ENCODE peak calls at places on chromosome 11, in seven cellular contexts. O is ovary, G is A549, P is sigmoid colon, M is transverse colon, C is SK-N-SH, L is H1. Y is an unnamed sample.

GRCh38 chr11:93689166-93689734 is 27.8 kb downstream of the CEP295 start:
- DNase-seq in O (no peak), G (no peak), P (no peak), M (no peak), C (no peak), L (no peak), Y (no peak)

GRCh38 chr11:9850224-9850895 is 186.5 kb downstream of the SWAP70 start:
- DNase-seq in O (no peak), G (no peak), P (no peak), M (no peak), C (no peak), L (no peak), Y (no peak)

GRCh38 chr11:77148963-77149715 is 21.1 kb downstream of the MYO7A start:
- DNase-seq in O (no peak), G (no peak), P (no peak), M (no peak), C (no peak), L (no peak), Y (no peak)

GRCh38 chr11:19792510-19792909 is 79.9 kb downstream of the NAV2 start:
- DNase-seq in O (no peak), G (no peak), P (no peak), M (no peak), C (peak), L (no peak), Y (no peak)

GRCh38 chr11:130585545-130585944 is 137.1 kb downstream of the ADAMTS15 start:
- DNase-seq in O (no peak), G (no peak), P (no peak), M (no peak), C (no peak), L (no peak), Y (no peak)

GRCh38 chr11:2891901-2892214 is 6.3 kb upstream of the CDKN1C start:
- DNase-seq in O (peak), G (no peak), P (no peak), M (no peak), C (no peak), L (no peak), Y (no peak)

GRCh38 chr11:47480762-47481161 is 31.8 kb upstream of the RAPSN start:
- DNase-seq in O (no peak), G (no peak), P (no peak), M (no peak), C (no peak), L (no peak), Y (no peak)

GRCh38 chr11:95341246-95341645 is 110.2 kb upstream of the SESN3 start:
- DNase-seq in O (peak), G (no peak), P (no peak), M (no peak), C (no peak), L (no peak), Y (no peak)

GRCh38 chr11:64409707-64410395 is 50.9 kb downstream of the RPS6KA4 start:
- DNase-seq in O (no peak), G (no peak), P (peak), M (peak), C (no peak), L (no peak), Y (no peak)

GRCh38 chr11:75896843-75897419 is 81.9 kb downstream of the UVRAG start:
- DNase-seq in O (no peak), G (peak), P (no peak), M (no peak), C (peak), L (no peak), Y (no peak)

GRCh38 chr11:117941163-117941707 is 12.0 kb upstream of the TMPRSS13 start:
- DNase-seq in O (no peak), G (no peak), P (no peak), M (no peak), C (no peak), L (no peak), Y (no peak)

GRCh38 chr11:10594407-10594806 is 25.9 kb upstream of the LYVE1 start:
- DNase-seq in O (no peak), G (no peak), P (no peak), M (no peak), C (no peak), L (no peak), Y (no peak)

GRCh38 chr11:107043242-107043991 is 25.1 kb upstream of the GUCY1A2 start:
- DNase-seq in O (no peak), G (no peak), P (no peak), M (no peak), C (no peak), L (no peak), Y (no peak)

GRCh38 chr11:126485021-126485781 is 129.7 kb downstream of the ST3GAL4 start:
- DNase-seq in O (no peak), G (no peak), P (peak), M (no peak), C (no peak), L (no peak), Y (no peak)

GRCh38 chr11:75577198-75577597 is 15.1 kb downstream of the SERPINH1 start:
- DNase-seq in O (peak), G (peak), P (no peak), M (peak), C (peak), L (no peak), Y (peak)

GRCh38 chr11:122159173-122159701 is 43.2 kb upstream of the BLID start:
- DNase-seq in O (peak), G (no peak), P (peak), M (no peak), C (peak), L (no peak), Y (no peak)

GRCh38 chr11:733072-733471 is 14.2 kb upstream of the TALDO1 start:
- DNase-seq in O (no peak), G (no peak), P (no peak), M (no peak), C (no peak), L (no peak), Y (no peak)

GRCh38 chr11:32891657-32892354 is 805 bp upstream of the QSER1 start:
- DNase-seq in O (no peak), G (peak), P (no peak), M (no peak), C (no peak), L (no peak), Y (no peak)

GRCh38 chr11:32893947-32894827 is 1.6 kb downstream of the QSER1 start:
- DNase-seq in O (no peak), G (peak), P (no peak), M (peak), C (peak), L (no peak), Y (peak)

GRCh38 chr11:32893091-32893946 is 708 bp downstream of the QSER1 start:
- DNase-seq in O (peak), G (peak), P (peak), M (peak), C (peak), L (no peak), Y (peak)

GRCh38 chr11:32890843-32891656 is 1.6 kb upstream of the QSER1 start:
- DNase-seq in O (no peak), G (no peak), P (no peak), M (peak), C (no peak), L (no peak), Y (no peak)

DNA sequence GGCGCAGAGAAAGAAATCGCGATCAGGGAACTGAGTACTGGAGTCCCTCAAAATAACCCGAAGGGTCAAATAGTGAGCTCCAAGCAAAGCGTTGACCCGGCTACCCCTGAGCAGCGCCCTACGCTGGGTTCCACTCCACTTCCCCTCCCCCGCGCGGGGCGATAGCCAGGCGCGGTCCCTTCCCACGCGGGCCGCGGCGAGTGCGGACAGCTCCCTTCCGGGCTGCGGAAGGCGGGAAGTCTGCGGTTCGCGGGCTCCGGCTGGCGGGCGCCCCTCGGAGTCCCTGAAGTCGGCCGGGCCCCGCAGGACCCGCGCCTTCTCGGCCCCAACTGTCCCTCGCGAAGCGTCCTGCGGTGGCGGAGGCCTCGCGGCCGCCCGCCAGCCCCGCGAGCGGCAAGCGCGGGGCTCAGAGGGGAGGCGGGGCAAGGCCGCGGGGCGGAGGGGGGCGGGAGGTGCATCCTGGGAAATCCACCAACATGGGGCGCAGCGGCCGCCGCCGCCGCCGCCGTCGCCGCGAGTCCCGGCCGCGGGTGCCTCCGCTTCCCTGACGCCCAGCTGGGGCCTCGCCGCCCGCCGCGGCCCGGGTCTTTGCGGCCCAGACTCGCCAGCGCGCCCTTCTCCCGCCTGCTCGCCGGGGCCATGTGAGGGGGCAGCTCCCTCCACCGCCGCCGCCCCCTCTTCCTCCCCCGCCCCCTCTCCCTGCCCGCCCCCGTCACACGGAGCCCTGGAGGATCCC is at the start of gene QSER1:
- DNase-seq in O (peak), G (peak), P (peak), M (peak), C (peak), L (no peak), Y (peak)
- H3K4me3 ChIP-seq in O (peak), G (peak), P (peak), M (peak), C (peak), L (peak), Y (peak)

GRCh38 chr11:114163830-114164401 is 104.4 kb downstream of the ZBTB16 start:
- DNase-seq in O (no peak), G (no peak), P (peak), M (peak), C (no peak), L (no peak), Y (no peak)
- TF ChIP-seq EP300 in O (peak), G (no peak), P (peak), M (peak), C (no peak), L (no peak), Y (peak)

GRCh38 chr11:86176165-86176884 is 68.2 kb upstream of the EED start:
- DNase-seq in O (no peak), G (no peak), P (no peak), M (no peak), C (no peak), L (no peak), Y (no peak)

GRCh38 chr11:86175585-86175984 is 69.0 kb upstream of the EED start:
- DNase-seq in O (no peak), G (no peak), P (no peak), M (no peak), C (no peak), L (no peak), Y (no peak)

GRCh38 chr11:86171627-86172026 is 72.9 kb upstream of the EED start:
- DNase-seq in O (no peak), G (no peak), P (no peak), M (no peak), C (no peak), L (no peak), Y (no peak)

GRCh38 chr11:86172894-86173293 is 71.7 kb upstream of the EED start:
- DNase-seq in O (no peak), G (no peak), P (no peak), M (no peak), C (no peak), L (no peak), Y (no peak)

GRCh38 chr11:86174101-86175046 is 70.2 kb upstream of the EED start:
- DNase-seq in O (peak), G (no peak), P (peak), M (no peak), C (peak), L (no peak), Y (peak)
- H3K4me3 ChIP-seq in O (no peak), G (no peak), P (no peak), M (no peak), C (no peak), L (no peak), Y (no peak)

GRCh38 chr11:61488651-61489291 is 19.8 kb upstream of the LRRC10B start:
- DNase-seq in O (peak), G (no peak), P (no peak), M (peak), C (peak), L (no peak), Y (no peak)

GRCh38 chr11:61486779-61487178 is 21.8 kb upstream of the LRRC10B start:
- DNase-seq in O (no peak), G (no peak), P (no peak), M (no peak), C (no peak), L (no peak), Y (no peak)

GRCh38 chr11:61491736-61492395 is 16.7 kb upstream of the LRRC10B start:
- DNase-seq in O (no peak), G (no peak), P (no peak), M (no peak), C (no peak), L (no peak), Y (no peak)

GRCh38 chr11:61487342-61488025 is 21.1 kb upstream of the LRRC10B start:
- DNase-seq in O (no peak), G (no peak), P (no peak), M (no peak), C (no peak), L (no peak), Y (no peak)

DNA sequence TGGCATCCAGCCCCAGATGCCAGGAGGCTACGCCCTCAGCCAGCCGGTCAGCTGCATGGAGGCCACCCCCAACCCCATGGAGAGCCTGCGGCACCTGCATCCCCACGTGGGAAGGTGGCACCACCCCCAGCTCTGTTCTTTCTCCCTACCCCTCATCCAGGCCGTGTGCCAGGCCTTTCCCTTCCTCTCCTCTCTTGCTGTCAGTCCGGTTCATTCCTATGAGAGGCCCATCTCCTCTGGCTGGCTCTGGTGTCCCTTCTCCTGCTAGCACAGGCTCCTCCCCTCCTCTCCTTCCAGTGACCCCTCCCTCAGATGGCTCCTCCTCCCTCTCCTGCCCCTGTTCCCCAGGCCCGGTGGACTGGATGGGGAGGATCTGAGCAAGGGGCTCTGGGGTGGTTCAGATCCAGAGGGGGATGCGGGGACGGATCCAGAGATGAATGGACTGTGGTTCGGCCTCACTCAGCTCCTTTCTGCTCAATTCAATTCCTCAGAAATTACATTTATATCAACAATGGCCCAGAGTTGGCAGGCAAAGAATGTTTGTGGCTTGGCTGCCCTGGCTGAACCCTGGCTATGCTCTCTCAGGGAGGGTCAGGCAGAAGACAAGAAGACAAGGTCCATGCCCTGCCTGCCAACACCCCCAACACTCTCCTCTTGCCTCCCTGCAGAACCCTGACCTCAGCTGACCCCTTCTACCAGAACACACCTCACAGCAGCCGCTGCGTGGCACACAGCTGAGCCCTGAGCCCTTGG is 18.5 kb upstream of the LRRC10B start:
- DNase-seq in O (no peak), G (no peak), P (no peak), M (no peak), C (peak), L (no peak), Y (no peak)
- TF ChIP-seq EP300 in O (no peak), G (no peak), P (no peak), M (no peak), C (no peak), L (no peak), Y (no peak)